ENCODE peak calls at places on chromosome 18, in eight cellular contexts. L is neural progenitor cell, H is ascending aorta, B is fibroblast of mammary gland, X is WTC11, E is uterus, O is MCF 10A, U is fibroblast of the aortic adventitia. D is an unnamed sample.
A peak's percentile ranks its signal among the peaks of the same experiment; 100 is the strongest.

GRCh38 chr18:23330423-23330822 is 122.7 kb upstream of the RIOK3 start:
- DNase-seq in U (no peak), H (no peak), L (no peak), E (no peak), O (no peak), X (no peak), B (no peak), D (no peak)

GRCh38 chr18:76382265-76382664 is 112.8 kb downstream of the ZNF516 start:
- DNase-seq in U (no peak), L (no peak), B (no peak), E (peak; percentile 27), X (no peak), H (no peak), O (no peak), D (no peak)

GRCh38 chr18:54916507-54916906 is 42.8 kb downstream of the CCDC68 start:
- DNase-seq in B (no peak), H (no peak), E (no peak), U (no peak), L (no peak), X (peak; percentile 28), O (no peak), D (no peak)

GRCh38 chr18:76991021-76991688 is 141.4 kb downstream of the MBP start:
- DNase-seq in B (no peak), L (no peak), O (no peak), X (no peak), U (no peak), H (peak; percentile 59), E (no peak), D (no peak)

GRCh38 chr18:11518788-11519685 is 90.4 kb upstream of the SLC35G4 start:
- DNase-seq in E (no peak), B (peak; percentile 54), X (peak; percentile 87), L (peak; percentile 86), H (no peak), O (peak; percentile 67), U (peak; percentile 37), D (peak; percentile 51)

GRCh38 chr18:8912348-8913057 is 190.0 kb upstream of the NDUFV2 start:
- DNase-seq in B (no peak), U (no peak), X (peak; percentile 21), E (no peak), L (peak; percentile 26), O (peak; percentile 10), H (no peak), D (no peak)

GRCh38 chr18:76923485-76924085 is 101.2 kb downstream of the ZNF236 start:
- DNase-seq in O (peak; percentile 36), B (peak; percentile 36), U (peak; percentile 12), L (peak; percentile 46), H (no peak), X (peak; percentile 77), E (no peak), D (peak; percentile 24)

GRCh38 chr18:21141678-21142422 is 30.2 kb upstream of the ROCK1 start:
- DNase-seq in L (no peak), H (no peak), B (peak; percentile 4), O (no peak), X (no peak), E (no peak), U (peak; percentile 60), D (no peak)

GRCh38 chr18:47882641-47883040 is 47.8 kb downstream of the SMAD2 start:
- DNase-seq in X (no peak), U (peak; percentile 43), L (no peak), H (no peak), O (no peak), B (peak; percentile 44), E (no peak), D (peak; percentile 23)

GRCh38 chr18:22983175-22983574 is 50.0 kb downstream of the RBBP8 start:
- DNase-seq in H (no peak), L (peak; percentile 2), E (no peak), X (no peak), B (peak; percentile 71), U (peak; percentile 81), O (peak; percentile 48), D (peak; percentile 52)

GRCh38 chr18:57859314-57859713 is 56.2 kb upstream of the ATP8B1 start:
- DNase-seq in U (no peak), L (peak; percentile 14), O (peak; percentile 56), B (peak; percentile 54), H (no peak), E (no peak), X (peak; percentile 20), D (peak; percentile 59)

GRCh38 chr18:57581301-57581934 is 5.1 kb downstream of the FECH start:
- DNase-seq in O (no peak), H (no peak), B (no peak), U (no peak), X (no peak), E (no peak), L (no peak), D (no peak)

GRCh38 chr18:41732371-41732770 is 222.7 kb upstream of the PIK3C3 start:
- DNase-seq in X (no peak), O (no peak), E (no peak), B (no peak), H (no peak), U (no peak), L (no peak), D (no peak)

GRCh38 chr18:2979871-2980606 is 32.9 kb downstream of the LPIN2 start:
- DNase-seq in B (peak; percentile 52), O (peak; percentile 26), U (no peak), X (no peak), E (no peak), H (no peak), L (no peak), D (no peak)

GRCh38 chr18:37393945-37394609 is 171.5 kb downstream of the CELF4 start:
- DNase-seq in U (peak; percentile 69), O (peak; percentile 32), X (peak; percentile 91), L (peak; percentile 95), H (peak; percentile 82), E (peak; percentile 54), B (peak; percentile 46), D (no peak)

GRCh38 chr18:47209166-47209565 is 33.0 kb upstream of the IER3IP1 start:
- DNase-seq in U (no peak), H (no peak), B (peak; percentile 10), L (peak; percentile 42), X (no peak), O (peak; percentile 4), E (no peak), D (peak; percentile 10)

GRCh38 chr18:25329783-25330182 is 22.2 kb downstream of the ZNF521 start:
- DNase-seq in O (no peak), X (no peak), E (no peak), L (peak; percentile 11), U (no peak), B (no peak), H (no peak), D (no peak)

GRCh38 chr18:68040198-68040597 is 523.7 kb upstream of the DSEL start:
- DNase-seq in H (no peak), O (no peak), U (no peak), E (no peak), B (no peak), L (no peak), X (no peak), D (no peak)

GRCh38 chr18:70086085-70086484 is 119.4 kb downstream of the RTTN start:
- DNase-seq in X (no peak), U (no peak), O (no peak), E (no peak), L (no peak), H (no peak), B (no peak), D (no peak)

GRCh38 chr18:34707670-34708069 is 2.4 kb upstream of the DTNA start:
- DNase-seq in L (peak; percentile 29), B (peak; percentile 95), O (peak; percentile 95), U (peak; percentile 97), X (no peak), E (peak; percentile 80), H (peak; percentile 86), D (peak; percentile 90)

GRCh38 chr18:35917043-35917442 is 55.4 kb upstream of the RMP24 start:
- DNase-seq in L (no peak), X (no peak), O (peak; percentile 18), E (no peak), U (no peak), H (no peak), B (no peak), D (peak; percentile 28)
- TF ChIP-seq CTCF in L (peak; percentile 13), X (no peak), O (no peak), E (no peak), U (no peak), H (no peak), B (no peak), D (peak; percentile 70)

DNA sequence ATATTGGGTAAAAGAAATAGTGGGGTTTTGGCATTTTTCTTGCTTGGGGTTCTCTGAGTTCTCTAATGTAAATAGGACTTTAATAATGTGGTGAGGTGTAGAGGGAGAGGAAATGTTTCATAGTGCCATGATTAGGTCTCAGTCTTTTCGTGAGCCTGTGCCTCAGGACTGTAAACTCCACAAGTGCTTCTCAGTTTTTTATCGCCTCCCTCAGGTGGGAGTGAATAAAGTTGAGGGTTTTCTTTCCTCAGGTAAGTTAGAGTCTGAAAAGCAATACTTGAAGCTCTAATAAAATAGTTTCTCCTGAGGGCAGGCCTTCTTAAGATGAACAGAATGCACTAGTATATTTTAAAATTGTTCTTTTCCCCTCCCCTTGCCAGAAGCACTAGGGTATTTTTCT is 243.1 kb upstream of the SETBP1 start:
- DNase-seq in B (no peak), L (no peak), U (no peak), X (no peak), O (no peak), E (no peak), H (no peak), D (peak; percentile 4)
- TF ChIP-seq CTCF in B (no peak), L (no peak), U (no peak), X (no peak), O (no peak), E (no peak), H (no peak), D (no peak)

GRCh38 chr18:73355076-73355475 is 487.3 kb upstream of the NETO1 start:
- DNase-seq in H (no peak), L (no peak), U (peak; percentile 47), E (no peak), O (no peak), B (no peak), X (no peak), D (no peak)

DNA sequence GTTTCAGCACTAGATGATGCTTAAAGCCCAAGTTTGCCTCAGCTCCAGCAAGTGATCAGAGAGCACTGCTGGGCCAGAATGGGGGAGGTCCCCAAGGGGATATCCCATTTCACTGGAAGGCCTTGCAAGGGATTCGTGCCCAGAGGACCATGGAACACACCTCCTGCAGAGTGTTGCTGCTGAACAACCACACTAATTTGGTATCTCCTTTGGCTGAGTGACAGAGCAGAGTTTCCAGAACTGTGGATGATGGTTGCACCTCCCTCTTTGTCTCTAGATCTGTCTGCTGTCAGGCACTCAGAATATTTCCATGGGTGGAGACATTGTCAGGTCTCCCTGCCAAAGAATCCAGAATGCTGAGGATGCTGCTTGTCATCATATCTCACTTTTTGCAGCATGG is 484.8 kb upstream of the NETO1 start:
- DNase-seq in L (no peak), E (no peak), H (no peak), U (peak; percentile 63), X (no peak), O (peak; percentile 9), B (peak; percentile 56), D (no peak)
- TF ChIP-seq CTCF in L (no peak), E (no peak), H (no peak), U (peak; percentile 29), X (no peak), O (no peak), B (no peak), D (no peak)

DNA sequence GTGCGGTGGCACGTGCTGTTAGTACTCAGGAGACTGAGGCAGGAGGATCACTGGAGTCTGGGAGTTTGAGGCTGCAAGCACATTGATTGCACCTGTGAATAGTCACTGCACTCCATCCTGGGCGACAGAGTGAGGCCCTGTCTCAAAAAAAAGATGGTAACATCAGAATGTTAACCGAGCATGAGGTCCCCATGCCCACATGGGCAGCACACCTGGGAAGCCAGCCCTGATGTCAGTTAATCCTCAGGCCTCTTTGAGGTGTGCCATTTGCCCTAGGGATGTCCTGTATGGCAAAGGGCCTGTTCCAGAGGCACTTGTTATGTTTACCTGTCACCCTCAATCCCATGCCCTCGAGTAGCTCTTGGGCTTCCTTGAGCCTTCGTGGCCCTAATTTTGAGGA is 16.6 kb downstream of the RBFA start:
- DNase-seq in H (no peak), X (no peak), O (no peak), E (no peak), U (no peak), L (no peak), B (no peak), D (no peak)
- TF ChIP-seq CTCF in H (no peak), X (no peak), O (no peak), E (no peak), U (no peak), L (no peak), B (no peak), D (no peak)

D was measured in bronchial epithelial cell.